ENCODE peak calls at places on chromosome 15, in nine cellular contexts. J, T, M, G, X, H, A, K and N are unnamed samples.
A peak's percentile ranks its signal among the peaks of the same experiment; 100 is the strongest.

GRCh38 chr15:51382787-51383186 is 41.3 kb downstream of the GLDN start:
- DNase-seq in J (peak; percentile 16), X (peak; percentile 56), T (peak; percentile 68), M (peak; percentile 79), A (peak; percentile 60), G (peak; percentile 12), H (peak; percentile 74), K (peak; percentile 90), N (peak; percentile 49)

GRCh38 chr15:77907824-77908751 is 169.4 kb downstream of the TBC1D2B start:
- DNase-seq in K (peak; percentile 91), H (peak; percentile 61), G (peak; percentile 77), M (peak; percentile 76), A (peak; percentile 60), X (no peak), T (peak; percentile 45), J (peak; percentile 36), N (peak; percentile 53)

GRCh38 chr15:58703610-58704009 is 45.9 kb downstream of the ADAM10 start:
- DNase-seq in T (no peak), J (no peak), X (no peak), M (no peak), H (no peak), A (no peak), G (no peak), K (no peak), N (no peak)

GRCh38 chr15:100928632-100929280 is 9.6 kb downstream of the LRRK1 start:
- DNase-seq in K (no peak), A (peak; percentile 77), T (peak; percentile 17), J (no peak), M (no peak), H (no peak), X (no peak), G (peak; percentile 46), N (no peak)

GRCh38 chr15:74664028-74664616 is 31.7 kb downstream of the EDC3 start:
- DNase-seq in G (no peak), X (no peak), A (peak; percentile 60), M (peak; percentile 67), J (no peak), T (no peak), H (peak; percentile 63), K (no peak), N (no peak)

GRCh38 chr15:101108791-101109190 is 143.1 kb downstream of the CHSY1 start:
- DNase-seq in J (no peak), M (no peak), T (no peak), H (no peak), X (no peak), K (no peak), G (no peak), A (no peak), N (no peak)

GRCh38 chr15:39442898-39443297 is 138.0 kb upstream of the THBS1 start:
- DNase-seq in G (no peak), K (no peak), X (no peak), J (no peak), T (no peak), H (no peak), M (peak; percentile 24), A (peak; percentile 31), N (no peak)

GRCh38 chr15:52208306-52208946 is 17.2 kb upstream of the GNB5 start:
- DNase-seq in G (peak; percentile 79), T (peak; percentile 85), H (peak; percentile 77), J (peak; percentile 49), K (peak; percentile 87), X (peak; percentile 63), M (peak; percentile 81), A (peak; percentile 61), N (peak; percentile 60)

GRCh38 chr15:51163843-51164242 is 69.1 kb upstream of the TNFAIP8L3 start:
- DNase-seq in J (no peak), T (no peak), H (no peak), K (peak; percentile 48), A (no peak), G (no peak), M (no peak), X (no peak), N (no peak)

GRCh38 chr15:67048281-67049279 is 16.8 kb upstream of the SMAD3 start:
- DNase-seq in K (no peak), M (peak; percentile 72), J (no peak), G (no peak), X (no peak), A (peak; percentile 73), H (peak; percentile 92), T (no peak), N (no peak)
- TF ChIP-seq EZH2phosphoT487 in K (no peak), M (no peak), J (no peak), G (no peak), X (no peak), A (no peak), H (no peak), T (no peak), N (no peak)

GRCh38 chr15:84842781-84843180 is 25.6 kb downstream of the ALPK3 start:
- DNase-seq in A (no peak), K (no peak), X (no peak), J (no peak), T (no peak), M (no peak), G (no peak), H (no peak), N (no peak)

GRCh38 chr15:84839714-84840113 is 22.6 kb downstream of the ALPK3 start:
- DNase-seq in K (no peak), J (no peak), M (no peak), H (no peak), A (no peak), X (no peak), G (no peak), T (no peak), N (no peak)

GRCh38 chr15:84840255-84840654 is 23.1 kb downstream of the ALPK3 start:
- DNase-seq in X (no peak), A (no peak), J (no peak), G (no peak), H (no peak), M (no peak), T (no peak), K (no peak), N (no peak)

GRCh38 chr15:84836859-84837258 is 19.7 kb downstream of the ALPK3 start:
- DNase-seq in H (no peak), M (no peak), T (no peak), K (no peak), G (no peak), X (no peak), J (no peak), A (no peak), N (no peak)

GRCh38 chr15:84840741-84841429 is 23.7 kb downstream of the ALPK3 start:
- DNase-seq in J (peak; percentile 29), A (no peak), K (no peak), H (peak; percentile 73), G (no peak), M (peak; percentile 88), T (no peak), X (peak; percentile 60), N (no peak)
- H3K4me3 ChIP-seq in J (no peak overlapping the region), A (no peak overlapping the region), K (no peak overlapping the region), H (no peak overlapping the region), G (no peak overlapping the region), M (no peak overlapping the region), T (no peak overlapping the region), X (no peak overlapping the region), N (no peak overlapping the region)

GRCh38 chr15:54839379-54839778 is 357.4 kb downstream of the RSL24D1 start:
- DNase-seq in G (no peak), H (no peak), K (no peak), J (no peak), A (no peak), T (no peak), M (no peak), X (no peak), N (peak; percentile 73)
- TF ChIP-seq EZH2phosphoT487 in G (no peak), H (no peak), K (no peak), J (no peak), A (no peak), T (no peak), M (no peak), X (no peak), N (no peak)

GRCh38 chr15:67850336-67850735 is 10.5 kb upstream of the RNU6-1 start:
- DNase-seq in M (no peak), A (no peak), G (peak; percentile 57), H (no peak), X (no peak), T (no peak), J (no peak), K (no peak), N (no peak)
- H3K4me3 ChIP-seq in M (no peak overlapping the region), A (no peak overlapping the region), G (peak overlapping the region; percentile 32), H (no peak overlapping the region), X (no peak overlapping the region), T (no peak overlapping the region), J (no peak overlapping the region), K (no peak overlapping the region), N (no peak overlapping the region)

GRCh38 chr15:49037546-49037940 is 8.7 kb downstream of the SECISBP2L start:
- DNase-seq in T (no peak), A (no peak), M (peak; percentile 13), X (no peak), J (no peak), K (no peak), G (no peak), H (no peak), N (no peak)
- TF ChIP-seq EZH2phosphoT487 in T (no peak), A (no peak), M (no peak), X (no peak), J (no peak), K (no peak), G (no peak), H (no peak), N (no peak)